ENCODE peak calls at places on chromosome 15, in four cellular contexts. J is neuronal stem cell, E is pancreas, Q is adipocyte. G is an unnamed sample.

GRCh38 chr15:49674370-49674769 is 53.5 kb downstream of the DTWD1 start:
- DNase-seq in J (no peak), Q (peak; percentile 70), E (no peak), G (no peak)

GRCh38 chr15:66733976-66734375 is 31.9 kb downstream of the SMAD6 start:
- DNase-seq in Q (no peak), E (no peak), J (no peak), G (no peak)

GRCh38 chr15:91122296-91122695 is 22.2 kb downstream of the SV2B start:
- DNase-seq in E (no peak), J (no peak), Q (no peak), G (no peak)

GRCh38 chr15:30992073-30992363 is 590 bp upstream of the MTMR10 start:
- DNase-seq in Q (no peak), E (no peak), J (no peak), G (no peak)

GRCh38 chr15:42576040-42576594 is 711 bp downstream of the STARD9 start:
- DNase-seq in E (no peak), Q (no peak), J (no peak), G (no peak)

GRCh38 chr15:77831989-77832388 is 199.3 kb upstream of the LINGO1 start:
- DNase-seq in Q (no peak), J (no peak), E (no peak), G (no peak)

GRCh38 chr15:51380999-51381806 is 39.7 kb downstream of the GLDN start:
- DNase-seq in J (peak; percentile 65), Q (peak; percentile 90), E (peak; percentile 40), G (peak; percentile 62)

GRCh38 chr15:100879461-100880138 is at the start of gene ALDH1A3:
- DNase-seq in E (peak; percentile 52), Q (peak; percentile 77), J (no peak), G (no peak)

GRCh38 chr15:96327155-96327741 is 3.3 kb upstream of the NR2F2 start:
- DNase-seq in E (no peak), J (no peak), Q (peak; percentile 94), G (no peak)

GRCh38 chr15:31840849-31841476 is 189.4 kb upstream of the CHRNA7 start:
- DNase-seq in Q (no peak), J (no peak), E (no peak), G (no peak)

GRCh38 chr15:52183562-52184173 is 7.5 kb downstream of the GNB5 start:
- DNase-seq in J (peak; percentile 35), Q (peak; percentile 69), E (no peak), G (no peak)

GRCh38 chr15:37981781-37982180 is 47.3 kb downstream of the TMCO5A start:
- DNase-seq in J (no peak), E (no peak), Q (peak; percentile 29), G (no peak)

GRCh38 chr15:46293550-46293949 is 658.7 kb downstream of the SQOR start:
- DNase-seq in J (no peak), E (no peak), Q (no peak), G (no peak)

GRCh38 chr15:51092480-51092879 is 2.2 kb downstream of the TNFAIP8L3 start:
- DNase-seq in Q (no peak), J (no peak), E (no peak), G (no peak)

GRCh38 chr15:69557340-69558137 is 104.9 kb downstream of the RPLP1 start:
- DNase-seq in J (no peak), Q (peak; percentile 98), E (no peak), G (no peak)

GRCh38 chr15:77004189-77004588 is 9.3 kb downstream of the PSTPIP1 start:
- DNase-seq in J (no peak), Q (no peak), E (peak; percentile 62), G (peak; percentile 75)

GRCh38 chr15:39642011-39642640 is 61.2 kb downstream of the THBS1 start:
- DNase-seq in E (no peak), Q (peak; percentile 56), J (peak; percentile 48), G (no peak)

GRCh38 chr15:28103402-28103801 is 4.3 kb upstream of the OCA2 start:
- DNase-seq in Q (no peak), J (no peak), E (no peak), G (no peak)

GRCh38 chr15:78083186-78083585 is 5.7 kb upstream of the TBC1D2B start:
- DNase-seq in J (no peak), E (no peak), Q (no peak), G (peak; percentile 19)

GRCh38 chr15:80736571-80736970 is 41.5 kb downstream of the ABHD17C start:
- DNase-seq in J (no peak), Q (no peak), E (no peak), G (no peak)

GRCh38 chr15:28927043-28927442 is 41.3 kb downstream of the APBA2 start:
- DNase-seq in E (no peak), J (no peak), Q (no peak), G (no peak)

GRCh38 chr15:83766326-83766725 is 112.4 kb downstream of the ADAMTSL3 start:
- DNase-seq in E (no peak), Q (no peak), J (no peak), G (no peak)

GRCh38 chr15:48373855-48374421 is 42.7 kb downstream of the DUT start:
- DNase-seq in J (no peak), Q (peak; percentile 86), E (no peak), G (no peak)

GRCh38 chr15:42138968-42139386 is 17.5 kb downstream of the PLA2G4F start:
- DNase-seq in Q (no peak), J (no peak), E (no peak), G (peak; percentile 87)

GRCh38 chr15:40006003-40006402 is 33.0 kb downstream of the SRP14 start:
- DNase-seq in E (no peak), J (no peak), Q (peak; percentile 78), G (no peak)

GRCh38 chr15:97875513-97876285 is 84.8 kb upstream of the ARRDC4 start:
- DNase-seq in Q (no peak), J (no peak), E (peak; percentile 38), G (peak; percentile 65)

DNA sequence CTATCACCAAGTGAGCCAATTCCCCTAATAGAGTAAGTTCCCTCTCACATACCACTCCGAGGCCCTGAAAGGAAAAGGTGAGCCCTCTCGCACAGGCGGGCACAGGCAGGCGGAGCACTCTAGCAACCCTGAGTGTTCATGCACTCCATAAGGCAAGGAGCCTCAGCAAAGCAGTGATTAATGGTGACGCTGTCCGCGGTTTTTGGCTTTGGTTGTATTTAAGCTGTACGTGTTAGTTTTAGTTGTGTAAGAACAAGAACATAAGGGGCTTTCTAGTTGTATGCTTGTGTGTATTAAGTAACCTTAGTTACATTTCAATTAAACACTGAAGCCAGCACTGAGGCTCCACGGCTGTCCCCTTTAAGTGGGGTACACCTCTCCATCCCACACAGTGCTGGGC is 33.1 kb downstream of the KLHL25 start:
- DNase-seq in J (no peak), Q (no peak), E (no peak), G (no peak)
- H3K4me1 ChIP-seq in J (peaks cover 12% of the 10 kb centered on the region), Q (peaks cover 50% of the 10 kb centered on the region), E (no peaks in the 10 kb centered on the region), G (no peaks in the 10 kb centered on the region)

DNA sequence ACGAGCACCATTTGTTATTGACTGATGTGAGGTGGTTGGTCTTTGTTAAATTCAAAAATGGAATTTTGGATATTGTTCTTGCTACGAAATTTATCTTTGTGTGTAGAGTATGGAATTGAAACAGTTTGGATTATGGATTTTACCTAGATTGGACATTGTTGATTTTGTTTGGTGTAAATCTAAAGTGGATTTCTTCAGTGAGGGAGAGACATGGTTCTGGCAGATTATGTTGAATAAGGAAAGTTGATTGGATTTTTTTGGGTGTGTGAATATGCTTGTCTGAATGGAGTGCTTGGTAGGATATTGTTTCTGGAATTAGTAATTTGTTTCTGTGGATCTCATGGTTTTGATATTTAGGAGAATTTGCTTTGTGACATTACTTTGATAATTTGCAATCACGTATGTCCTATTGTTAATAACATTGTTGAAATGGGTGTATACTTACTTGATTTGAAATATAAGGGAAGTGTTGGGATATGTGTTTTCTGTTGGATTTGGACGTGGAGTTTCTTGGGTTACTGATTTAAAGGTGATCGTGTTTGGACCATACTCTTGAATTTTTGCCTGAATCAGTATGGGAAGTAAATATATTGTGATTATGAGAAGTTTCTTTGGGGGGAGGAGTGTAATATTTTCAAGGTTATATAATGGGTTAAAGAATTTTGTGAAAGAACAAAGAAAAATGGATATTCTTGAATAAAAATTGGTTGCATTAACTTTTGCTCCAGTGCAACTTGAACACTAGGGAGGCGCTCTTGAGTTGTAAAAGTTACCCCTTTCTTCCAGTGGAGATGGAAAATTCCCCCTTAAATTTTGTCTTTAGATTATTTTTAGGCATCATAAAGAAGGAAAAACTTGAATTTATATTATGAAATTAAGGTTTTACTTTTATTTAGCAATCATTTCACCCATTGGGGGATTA is 875 bp upstream of the CHD2 start:
- DNase-seq in J (no peak), Q (no peak), E (no peak), G (no peak)
- H3K4me3 ChIP-seq in J (no peak overlapping the region), Q (peak overlapping the region; percentile 96), E (no peak overlapping the region), G (no peak overlapping the region)

GRCh38 chr15:74427607-74428441 is 5.9 kb downstream of the SEMA7A start:
- DNase-seq in J (no peak), E (no peak), Q (no peak), G (no peak)

GRCh38 chr15:74428442-74428787 is 5.3 kb downstream of the SEMA7A start:
- DNase-seq in E (no peak), J (no peak), Q (no peak), G (no peak)

GRCh38 chr15:74425634-74426033 is 8.1 kb downstream of the SEMA7A start:
- DNase-seq in Q (no peak), E (no peak), J (no peak), G (no peak)

GRCh38 chr15:74424901-74425528 is 8.7 kb downstream of the SEMA7A start:
- DNase-seq in E (no peak), Q (no peak), J (no peak), G (no peak)

GRCh38 chr15:74426404-74427281 is 7.1 kb downstream of the SEMA7A start:
- DNase-seq in Q (no peak), E (no peak), J (no peak), G (no peak)
- H3K4me1 ChIP-seq in Q (peaks cover 42% of the 10 kb centered on the region), E (no peaks in the 10 kb centered on the region), J (peaks cover 33% of the 10 kb centered on the region), G (no peaks in the 10 kb centered on the region)

GRCh38 chr15:63480441-63480821 is 24.0 kb upstream of the USP3 start:
- DNase-seq in Q (no peak), E (no peak), J (no peak), G (no peak)
- H3K4me3 ChIP-seq in Q (no peak overlapping the region), E (no peak overlapping the region), J (no peak overlapping the region), G (no peak overlapping the region)

GRCh38 chr15:59170998-59171397 is 35.6 kb upstream of the LDHAL6B start:
- DNase-seq in J (no peak), E (no peak), Q (no peak), G (no peak)

GRCh38 chr15:59170295-59170881 is 36.3 kb upstream of the LDHAL6B start:
- DNase-seq in E (peak; percentile 66), Q (peak; percentile 72), J (no peak), G (peak; percentile 57)

GRCh38 chr15:59166601-59167265 is 39.9 kb upstream of the LDHAL6B start:
- DNase-seq in Q (no peak), J (no peak), E (no peak), G (no peak)

GRCh38 chr15:59168536-59168935 is 38.1 kb upstream of the LDHAL6B start:
- DNase-seq in Q (peak; percentile 38), E (no peak), J (no peak), G (no peak)

GRCh38 chr15:59169337-59169736 is 37.3 kb upstream of the LDHAL6B start:
- DNase-seq in Q (peak; percentile 80), J (no peak), E (no peak), G (no peak)
- H3K4me1 ChIP-seq in Q (peaks cover 64% of the 10 kb centered on the region), J (peaks cover 2% of the 10 kb centered on the region), E (peaks cover 6% of the 10 kb centered on the region), G (no peaks in the 10 kb centered on the region)

DNA sequence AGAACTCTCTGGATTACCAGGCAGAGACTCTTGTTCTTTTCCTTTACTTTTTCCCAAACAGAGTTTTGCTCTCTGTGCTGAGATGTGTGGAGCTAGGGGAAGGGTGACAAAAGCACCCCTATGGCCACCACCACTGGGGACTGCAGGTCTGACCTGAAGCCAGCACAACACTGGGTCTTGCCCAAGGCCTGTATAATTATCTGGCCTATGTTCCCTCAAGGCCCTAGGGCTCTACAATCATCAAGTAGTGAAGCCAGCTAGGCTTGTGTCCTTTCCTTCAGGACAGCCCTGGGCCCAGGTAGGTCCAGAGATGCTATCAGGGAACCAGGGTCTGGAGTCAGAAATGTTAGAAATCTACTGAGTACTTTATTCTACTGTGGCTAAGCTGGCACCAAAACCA is 28.4 kb downstream of the MYO1E start:
- DNase-seq in E (no peak), J (no peak), Q (no peak), G (no peak)
- H3K4me3 ChIP-seq in E (no peak overlapping the region), J (no peak overlapping the region), Q (no peak overlapping the region), G (no peak overlapping the region)